ENCODE peak calls at places on chromosome 21, in ten cellular contexts. I, Z, O, X, W, L, G, E, J and P are unnamed samples.

GRCh38 chr21:15496896-15497295 is 232.9 kb upstream of the USP25 start:
- DNase-seq in I (no peak), Z (no peak), O (no peak), X (no peak), W (no peak), L (no peak), G (no peak), E (no peak), J (no peak), P (no peak)

GRCh38 chr21:44443291-44443890 is 11.9 kb upstream of the LRRC3 start:
- DNase-seq in I (no peak), Z (peak), O (peak), X (no peak), W (no peak), L (no peak), G (no peak), E (peak), J (peak), P (no peak)

GRCh38 chr21:24045775-24046215 is 1561.5 kb downstream of the MRPL39 start:
- DNase-seq in I (no peak), Z (peak), O (peak), X (peak), W (peak), L (peak), G (peak), E (no peak), J (peak), P (no peak)

GRCh38 chr21:41369915-41370839 is 8.3 kb downstream of the MX2 start:
- DNase-seq in I (no peak), Z (no peak), O (peak), X (no peak), W (peak), L (no peak), G (no peak), E (peak), J (no peak), P (no peak)

GRCh38 chr21:36790616-36791015 is 91.7 kb downstream of the SIM2 start:
- DNase-seq in I (no peak), Z (no peak), O (no peak), X (no peak), W (no peak), L (no peak), G (no peak), E (no peak), J (no peak), P (no peak)

GRCh38 chr21:42279341-42279871 is 35.8 kb downstream of the TFF3 start:
- DNase-seq in I (no peak), Z (no peak), O (no peak), X (no peak), W (no peak), L (no peak), G (no peak), E (no peak), J (no peak), P (no peak)

GRCh38 chr21:35257413-35257812 is 208.3 kb upstream of the RUNX1 start:
- DNase-seq in I (peak), Z (no peak), O (peak), X (peak), W (no peak), L (peak), G (peak), E (peak), J (peak), P (no peak)

GRCh38 chr21:32907521-32907920 is 118.2 kb upstream of the OLIG2 start:
- DNase-seq in I (no peak), Z (no peak), O (no peak), X (no peak), W (no peak), L (no peak), G (no peak), E (no peak), J (no peak), P (no peak)

GRCh38 chr21:33938381-33938780 is 22.8 kb upstream of the ATP5PO start:
- DNase-seq in I (no peak), Z (no peak), O (no peak), X (no peak), W (no peak), L (no peak), G (no peak), E (no peak), J (no peak), P (no peak)

GRCh38 chr21:37531402-37532042 is 164.9 kb downstream of the DYRK1A start:
- DNase-seq in I (no peak), Z (no peak), O (no peak), X (no peak), W (no peak), L (no peak), G (no peak), E (no peak), J (no peak), P (no peak)

GRCh38 chr21:25402134-25402957 is 204.9 kb downstream of the MRPL39 start:
- DNase-seq in I (no peak), Z (no peak), O (no peak), X (no peak), W (no peak), L (no peak), G (no peak), E (no peak), J (no peak), P (no peak)

GRCh38 chr21:38773108-38774061 is 32.3 kb upstream of the ETS2 start:
- DNase-seq in I (peak), Z (no peak), O (no peak), X (no peak), W (no peak), L (peak), G (peak), E (peak), J (peak), P (no peak)

DNA sequence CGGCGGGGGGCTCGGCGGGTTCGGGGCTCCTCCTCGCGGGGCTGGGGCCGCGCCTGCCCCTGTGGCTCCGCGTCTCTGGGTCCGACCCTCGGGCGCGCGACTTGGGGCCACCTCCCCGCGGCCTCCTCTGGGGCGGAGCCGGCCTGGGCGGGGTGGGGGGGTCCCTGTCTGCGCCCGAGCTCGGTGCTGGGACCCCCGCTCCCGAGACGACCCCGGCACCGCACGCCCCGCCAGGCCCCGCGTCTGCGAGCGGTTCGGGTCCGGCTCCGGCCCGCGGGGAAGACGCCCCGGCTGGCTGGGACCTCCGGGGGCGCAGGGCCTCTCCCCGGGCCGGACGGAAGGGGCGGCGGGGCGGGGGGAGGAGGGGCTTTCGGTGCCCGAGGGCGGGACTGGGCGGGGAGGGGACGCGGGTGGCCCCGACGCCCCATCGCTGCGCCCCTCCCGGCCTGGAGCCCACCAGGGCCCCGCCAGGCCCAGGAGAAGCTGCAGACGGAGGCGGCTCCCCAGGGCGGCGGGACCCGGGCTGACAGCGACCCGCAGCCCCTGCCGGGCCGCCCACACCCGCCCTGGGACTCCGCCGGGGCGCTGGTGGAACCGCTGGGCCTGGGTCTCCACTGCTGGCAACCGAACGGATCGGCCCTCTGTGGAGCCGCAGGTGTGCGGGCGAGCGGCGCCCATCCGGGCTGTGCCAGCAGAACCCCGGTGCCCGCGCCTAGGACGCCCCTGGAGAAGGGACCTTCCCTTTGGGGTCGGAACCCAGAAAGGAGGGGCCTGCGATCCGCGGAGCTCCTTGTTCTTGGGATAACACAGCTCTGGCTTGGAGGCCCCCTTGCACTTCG is 610 bp downstream of the COL6A2 start:
- DNase-seq in I (no peak), Z (peak), O (peak), X (peak), W (no peak), L (no peak), G (no peak), E (peak), J (peak), P (no peak)
- H3K4me3 ChIP-seq in I (no peak), Z (peak), O (peak), X (peak), W (no peak), L (peak), G (peak), E (peak), J (peak), P (peak)

DNA sequence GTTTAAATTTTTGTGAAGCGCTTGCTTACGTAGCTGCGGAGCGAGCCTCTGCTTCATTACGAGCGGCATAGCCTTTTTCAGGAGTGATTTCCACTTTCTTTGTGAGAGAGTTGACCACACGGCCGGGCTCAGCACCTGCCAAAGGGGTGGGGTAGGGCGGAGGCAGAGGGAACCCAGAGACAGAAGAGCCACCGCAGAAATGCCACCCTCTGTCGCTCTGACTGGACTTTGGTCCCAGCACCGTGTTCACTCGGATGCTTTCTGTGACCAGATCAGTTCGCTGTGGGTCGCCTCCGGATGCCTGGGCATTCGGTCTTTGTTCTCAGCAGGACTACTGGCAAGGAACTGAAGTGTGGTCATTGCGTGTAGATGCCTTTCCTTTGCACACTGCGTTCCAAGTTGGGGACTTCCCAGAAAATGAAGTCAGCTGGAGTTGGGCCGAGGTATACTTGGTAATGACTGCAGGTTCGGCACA is 897 bp downstream of the CHODL start:
- DNase-seq in I (no peak), Z (no peak), O (peak), X (no peak), W (no peak), L (peak), G (no peak), E (no peak), J (no peak), P (no peak)
- H3K4me3 ChIP-seq in I (no peak), Z (no peak), O (peak), X (peak), W (no peak), L (no peak), G (no peak), E (no peak), J (no peak), P (no peak)

GRCh38 chr21:29334717-29335428 is 36.2 kb downstream of the BACH1 start:
- DNase-seq in I (no peak), Z (no peak), O (no peak), X (no peak), W (no peak), L (peak), G (no peak), E (no peak), J (no peak), P (no peak)
- H3K4me3 ChIP-seq in I (no peak), Z (no peak), O (no peak), X (no peak), W (no peak), L (no peak), G (no peak), E (no peak), J (no peak), P (no peak)

DNA sequence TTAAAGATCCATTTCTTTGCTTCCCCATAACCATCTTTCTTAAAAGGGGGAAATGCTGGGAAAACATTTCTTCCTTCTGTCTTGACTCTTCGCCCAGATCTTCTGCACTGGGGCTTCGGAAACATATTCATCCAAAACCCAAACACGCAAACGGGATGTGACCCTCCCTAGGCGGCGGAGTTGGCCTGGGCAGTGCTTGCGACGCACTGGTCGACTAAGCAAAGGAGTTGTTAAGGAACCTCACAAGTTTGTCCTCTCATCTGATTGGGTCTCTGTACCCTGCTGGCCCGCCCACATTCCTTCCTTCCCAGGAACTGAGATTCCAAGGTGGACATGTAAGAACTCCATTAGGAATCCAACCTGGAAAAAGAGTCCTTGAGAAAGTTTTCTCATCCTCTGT is 2.5 kb downstream of the ADAMTS5 start:
- DNase-seq in I (no peak), Z (peak), O (peak), X (no peak), W (no peak), L (no peak), G (no peak), E (peak), J (no peak), P (no peak)
- H3K4me3 ChIP-seq in I (no peak), Z (no peak), O (peak), X (peak), W (no peak), L (peak), G (no peak), E (no peak), J (no peak), P (no peak)